ENCODE peak calls at places on chromosomes 3 and 15, in eight cellular contexts. M is NT2/D1, G is thyroid gland, K is fibroblast of pulmonary artery, B is AG09309, N is cardiac fibroblast, A is HepG2, J is tibial artery. E is an unnamed sample.
A peak's percentile ranks its signal among the peaks of the same experiment; 100 is the strongest.

GRCh38 chr3:167776144-167776685 is 40.7 kb downstream of the SERPINI1 start:
- DNase-seq in G (no peak), M (no peak), A (no peak), J (no peak), N (no peak), K (no peak), B (no peak), E (no peak)

GRCh38 chr15:51377038-51377761 is 35.7 kb downstream of the GLDN start:
- DNase-seq in K (peak; percentile 41), M (no peak), G (no peak), N (peak; percentile 33), J (no peak), A (no peak), B (peak; percentile 76), E (no peak)

GRCh38 chr15:41018534-41018933 is 65.3 kb downstream of the CHAC1 start:
- DNase-seq in G (peak; percentile 68), B (no peak), K (peak; percentile 49), M (no peak), J (no peak), A (no peak), N (peak; percentile 56), E (no peak)

GRCh38 chr15:41982133-41982930 is 10.0 kb upstream of the EHD4 start:
- DNase-seq in M (no peak), G (no peak), B (no peak), J (peak; percentile 6), N (peak; percentile 55), A (no peak), K (peak; percentile 40), E (no peak)

GRCh38 chr3:58585994-58586393 is 8.8 kb upstream of the FAM107A start:
- DNase-seq in M (no peak), B (no peak), G (peak; percentile 88), K (no peak), A (no peak), J (no peak), N (no peak), E (no peak)

GRCh38 chr3:134337071-134337482 is 37.2 kb downstream of the AMOTL2 start:
- DNase-seq in K (no peak), B (no peak), N (no peak), A (no peak), M (no peak), J (no peak), G (peak; percentile 1), E (no peak)

GRCh38 chr3:115839246-115839645 is 215.9 kb downstream of the GAP43 start:
- DNase-seq in J (no peak), G (no peak), K (no peak), N (no peak), M (no peak), B (no peak), A (no peak), E (no peak)

GRCh38 chr3:8519156-8519555 is 17.5 kb downstream of the LMCD1 start:
- DNase-seq in N (peak; percentile 91), J (no peak), M (no peak), B (no peak), G (no peak), A (no peak), K (peak; percentile 91), E (no peak)

GRCh38 chr3:57949779-57950618 is 58.2 kb upstream of the FLNB start:
- DNase-seq in J (no peak), M (no peak), N (no peak), G (peak; percentile 58), A (peak; percentile 38), B (no peak), K (no peak), E (no peak)

GRCh38 chr15:62858343-62858742 is 184.2 kb upstream of the TPM1 start:
- DNase-seq in N (no peak), K (no peak), A (peak; percentile 54), M (no peak), J (no peak), G (no peak), B (no peak), E (no peak)

GRCh38 chr3:195705081-195705991 is 15.4 kb upstream of the MUC20 start:
- DNase-seq in G (no peak), N (no peak), A (no peak), M (no peak), J (no peak), B (no peak), K (no peak), E (no peak)

GRCh38 chr3:53493997-53494791 is at the start of gene CACNA1D:
- DNase-seq in G (peak; percentile 87), M (peak; percentile 51), A (no peak), B (no peak), J (no peak), K (no peak), N (peak; percentile 4), E (no peak)

GRCh38 chr15:70083423-70083822 is 14.3 kb downstream of the TLE3 start:
- DNase-seq in G (no peak), A (no peak), M (peak; percentile 87), B (no peak), J (no peak), N (no peak), K (no peak), E (no peak)

GRCh38 chr15:99993681-99994131 is 260.5 kb upstream of the LYSMD4 start:
- DNase-seq in M (no peak), N (no peak), G (no peak), J (no peak), A (no peak), K (no peak), B (no peak), E (no peak)

GRCh38 chr15:47523669-47524068 is 193.6 kb upstream of the SEMA6D start:
- DNase-seq in N (peak; percentile 62), B (no peak), K (peak; percentile 81), A (no peak), M (no peak), J (no peak), G (no peak), E (no peak)

GRCh38 chr15:91853968-91854943 is 748 bp downstream of the SLCO3A1 start:
- DNase-seq in G (peak; percentile 74), B (no peak), A (no peak), J (peak; percentile 33), K (peak; percentile 11), M (peak; percentile 18), N (peak; percentile 31), E (no peak)

GRCh38 chr3:11238057-11238456 is 34.1 kb upstream of the ATG7 start:
- DNase-seq in K (peak; percentile 93), M (no peak), N (peak; percentile 90), B (peak; percentile 86), J (no peak), A (no peak), G (no peak), E (peak; percentile 44)

GRCh38 chr3:127738192-127738840 is 65.6 kb downstream of the ABTB1 start:
- DNase-seq in G (no peak), J (no peak), N (peak; percentile 81), M (no peak), K (peak; percentile 58), B (no peak), A (no peak), E (no peak)
- H3K4me3 ChIP-seq in G (no peak overlapping the region), J (no peak overlapping the region), N (no peak overlapping the region), M (no peak overlapping the region), K (no peak overlapping the region), B (no peak overlapping the region), A (no peak overlapping the region), E (no peak overlapping the region)

GRCh38 chr15:72323752-72324151 is 3.8 kb upstream of the CELF6 start:
- DNase-seq in B (no peak), G (no peak), K (no peak), N (no peak), M (no peak), J (no peak), A (no peak), E (no peak)

GRCh38 chr15:72318408-72318942 is 1.5 kb downstream of the CELF6 start:
- DNase-seq in A (no peak), K (no peak), N (no peak), J (no peak), G (no peak), M (no peak), B (no peak), E (no peak)

GRCh38 chr15:72319985-72320671 is at the start of gene CELF6:
- DNase-seq in M (peak; percentile 89), N (peak; percentile 85), G (peak; percentile 85), K (peak; percentile 81), J (peak; percentile 58), B (no peak), A (no peak), E (peak; percentile 41)

GRCh38 chr15:72315706-72316370 is 4.1 kb downstream of the CELF6 start:
- DNase-seq in K (no peak), B (no peak), N (peak; percentile 29), A (no peak), G (no peak), J (no peak), M (no peak), E (no peak)

GRCh38 chr15:72319360-72319984 is 485 bp downstream of the CELF6 start:
- DNase-seq in J (peak; percentile 47), N (peak; percentile 67), B (no peak), G (peak; percentile 77), M (peak; percentile 74), A (no peak), K (peak; percentile 65), E (peak; percentile 10)
- H3K4me3 ChIP-seq in J (peak overlapping the region; percentile 44), N (peak overlapping the region; percentile 62), B (peak overlapping the region; percentile 46), G (no peak overlapping the region), M (no peak overlapping the region), A (no peak overlapping the region), K (peak overlapping the region; percentile 55), E (peak overlapping the region; percentile 57)

DNA sequence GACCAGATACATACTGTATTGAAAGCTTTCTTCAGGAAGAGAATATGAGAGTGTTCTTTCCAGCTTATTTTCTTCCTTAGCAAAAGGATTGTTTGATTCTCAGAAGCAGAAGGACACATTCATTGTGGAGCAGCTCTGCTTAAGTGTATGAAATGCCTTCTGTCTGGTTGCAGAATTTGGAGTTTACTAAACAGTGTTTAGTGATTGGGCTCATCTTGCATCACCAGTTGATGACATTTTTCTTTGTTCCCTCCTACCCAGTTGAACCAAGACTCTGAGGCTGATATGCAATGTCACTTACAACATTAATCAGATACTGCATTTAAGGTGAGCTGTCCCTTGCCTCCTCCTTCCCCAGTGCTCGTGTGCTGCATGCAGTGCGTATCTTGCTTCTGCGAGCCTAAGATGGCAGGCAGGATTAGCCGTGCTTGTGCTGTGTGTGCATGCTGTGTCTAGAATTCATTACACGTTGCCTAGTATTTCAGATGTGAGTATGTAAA is 18.4 kb downstream of the ZBTB38 start:
- DNase-seq in G (no peak), B (no peak), J (no peak), K (peak; percentile 81), N (peak; percentile 58), M (no peak), A (no peak), E (no peak)
- H3K4me3 ChIP-seq in G (no peak overlapping the region), B (no peak overlapping the region), J (no peak overlapping the region), K (peak overlapping the region; percentile 66), N (peak overlapping the region; percentile 45), M (no peak overlapping the region), A (no peak overlapping the region), E (no peak overlapping the region)

GRCh38 chr15:90419738-90420487 is 31.9 kb downstream of the IQGAP1 start:
- DNase-seq in B (peak; percentile 76), K (peak; percentile 77), J (no peak), M (no peak), N (peak; percentile 75), A (no peak), G (no peak), E (no peak)
- H3K4me3 ChIP-seq in B (no peak overlapping the region), K (no peak overlapping the region), J (peak overlapping the region; percentile 5), M (no peak overlapping the region), N (no peak overlapping the region), A (no peak overlapping the region), G (no peak overlapping the region), E (no peak overlapping the region)